ENCODE peak calls at places on chromosomes 4 and X, in six cellular contexts. One of them, this sample, is unnamed.

GRCh38 chrX:77014655-77015377 is 432.4 kb upstream of the FGF16 start:
- DNase-seq in H1: no peak
- DNase-seq in fibroblast of pulmonary artery: no peak
- DNase-seq in AG09309: no peak
- DNase-seq in astrocyte of the spinal cord: peak; percentile 71
- DNase-seq in cardiac muscle cell: no peak
- DNase-seq in this sample: peak; percentile 11

GRCh38 chr4:8336412-8337075 is 67.0 kb downstream of the HTRA3 start:
- DNase-seq in cardiac muscle cell: peak; percentile 13
- DNase-seq in astrocyte of the spinal cord: no peak
- DNase-seq in fibroblast of pulmonary artery: peak; percentile 41
- DNase-seq in AG09309: no peak
- DNase-seq in H1: no peak
- DNase-seq in this sample: no peak

GRCh38 chr4:19947349-19947748 is 304.4 kb upstream of the SLIT2 start:
- DNase-seq in astrocyte of the spinal cord: peak; percentile 86
- DNase-seq in cardiac muscle cell: peak; percentile 81
- DNase-seq in H1: no peak
- DNase-seq in fibroblast of pulmonary artery: peak; percentile 78
- DNase-seq in AG09309: peak; percentile 78
- DNase-seq in this sample: no peak

GRCh38 chr4:113141901-113142346 is 92.5 kb downstream of the ANK2 start:
- DNase-seq in astrocyte of the spinal cord: peak; percentile 86
- DNase-seq in fibroblast of pulmonary artery: peak; percentile 64
- DNase-seq in H1: no peak
- DNase-seq in cardiac muscle cell: peak; percentile 66
- DNase-seq in AG09309: peak; percentile 18
- DNase-seq in this sample: no peak

GRCh38 chr4:70761276-70761816 is 39.6 kb downstream of the RUFY3 start:
- DNase-seq in fibroblast of pulmonary artery: no peak
- DNase-seq in cardiac muscle cell: no peak
- DNase-seq in astrocyte of the spinal cord: no peak
- DNase-seq in AG09309: no peak
- DNase-seq in H1: no peak
- DNase-seq in this sample: no peak

GRCh38 chr4:62004881-62005280 is 804.8 kb downstream of the ADGRL3 start:
- DNase-seq in cardiac muscle cell: no peak
- DNase-seq in astrocyte of the spinal cord: no peak
- DNase-seq in fibroblast of pulmonary artery: no peak
- DNase-seq in AG09309: no peak
- DNase-seq in H1: no peak
- DNase-seq in this sample: no peak

GRCh38 chr4:6465985-6466384 is 6.4 kb downstream of the PPP2R2C start:
- DNase-seq in astrocyte of the spinal cord: no peak
- DNase-seq in H1: no peak
- DNase-seq in cardiac muscle cell: no peak
- DNase-seq in fibroblast of pulmonary artery: no peak
- DNase-seq in AG09309: no peak
- DNase-seq in this sample: no peak

GRCh38 chr4:7808752-7809151 is 130.9 kb downstream of the AFAP1 start:
- DNase-seq in cardiac muscle cell: peak; percentile 85
- DNase-seq in H1: no peak
- DNase-seq in fibroblast of pulmonary artery: peak; percentile 88
- DNase-seq in AG09309: no peak
- DNase-seq in astrocyte of the spinal cord: peak; percentile 77
- DNase-seq in this sample: no peak

GRCh38 chr4:61277785-61278184 is 77.7 kb downstream of the ADGRL3 start:
- DNase-seq in AG09309: no peak
- DNase-seq in astrocyte of the spinal cord: peak; percentile 13
- DNase-seq in fibroblast of pulmonary artery: peak; percentile 34
- DNase-seq in H1: no peak
- DNase-seq in cardiac muscle cell: peak; percentile 8
- DNase-seq in this sample: no peak

GRCh38 chr4:55758570-55758969 is 61.0 kb upstream of the EXOC1L start:
- DNase-seq in cardiac muscle cell: peak; percentile 32
- DNase-seq in AG09309: no peak
- DNase-seq in H1: no peak
- DNase-seq in fibroblast of pulmonary artery: no peak
- DNase-seq in astrocyte of the spinal cord: no peak
- DNase-seq in this sample: no peak

GRCh38 chr4:146495277-146495676 is 26.5 kb downstream of the SLC10A7 start:
- DNase-seq in fibroblast of pulmonary artery: peak; percentile 32
- DNase-seq in cardiac muscle cell: peak; percentile 40
- DNase-seq in astrocyte of the spinal cord: peak; percentile 7
- DNase-seq in H1: no peak
- DNase-seq in AG09309: no peak
- DNase-seq in this sample: no peak

GRCh38 chrX:145727476-145727875 is 90.2 kb upstream of the SLITRK2 start:
- DNase-seq in cardiac muscle cell: no peak
- DNase-seq in astrocyte of the spinal cord: no peak
- DNase-seq in H1: no peak
- DNase-seq in AG09309: no peak
- DNase-seq in fibroblast of pulmonary artery: no peak
- DNase-seq in this sample: no peak

GRCh38 chr4:99564921-99565320 is 1.1 kb upstream of the TRMT10A start:
- DNase-seq in fibroblast of pulmonary artery: no peak
- DNase-seq in H1: no peak
- DNase-seq in astrocyte of the spinal cord: no peak
- DNase-seq in cardiac muscle cell: no peak
- DNase-seq in AG09309: no peak
- DNase-seq in this sample: no peak

DNA sequence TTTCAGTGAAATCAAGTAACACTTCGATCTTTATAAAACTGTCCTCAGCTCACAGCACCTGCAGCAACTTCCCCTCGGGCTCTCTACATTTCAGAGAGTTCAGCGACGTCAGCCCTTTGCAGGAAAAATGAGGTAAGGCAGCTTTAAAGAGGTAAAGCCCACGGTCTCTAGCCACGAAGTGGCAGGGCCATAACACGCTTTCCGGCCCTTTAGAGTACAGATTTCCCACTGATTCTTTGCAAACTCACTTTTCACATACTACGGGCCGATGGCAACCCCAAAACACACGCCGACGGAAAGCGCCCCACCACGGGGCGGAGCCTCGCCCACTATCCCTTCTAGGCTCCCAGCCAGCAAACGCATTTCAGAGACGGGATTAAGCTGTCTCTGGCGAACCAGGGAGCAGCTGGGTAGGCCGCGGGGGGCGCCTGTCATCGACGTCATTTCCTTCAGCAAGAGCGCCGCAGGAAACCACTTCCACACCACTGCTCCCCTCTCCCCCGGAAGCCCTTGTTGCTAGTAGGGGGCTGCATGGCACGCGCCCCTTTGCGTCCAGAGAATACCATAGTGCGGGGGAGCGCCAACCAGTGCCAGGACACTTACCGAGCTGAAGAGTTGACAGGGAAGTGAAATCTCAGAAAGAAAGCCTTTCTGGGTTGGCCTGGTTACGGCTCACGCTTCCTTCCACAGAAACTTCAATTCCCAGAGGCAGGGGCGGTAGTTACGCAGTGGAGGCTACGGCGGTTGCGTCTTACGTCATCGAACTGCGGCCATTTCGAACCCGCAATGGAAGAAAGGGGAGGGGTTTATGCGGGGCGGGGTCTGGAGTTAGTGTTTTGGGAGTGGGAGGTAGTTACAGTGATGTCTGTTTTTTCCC is at the start of gene TRMT10A:
- DNase-seq in H1: peak; percentile 90
- DNase-seq in AG09309: peak; percentile 89
- DNase-seq in fibroblast of pulmonary artery: peak; percentile 98
- DNase-seq in astrocyte of the spinal cord: peak; percentile 99
- DNase-seq in cardiac muscle cell: peak; percentile 99
- DNase-seq in this sample: peak; percentile 91
- TF ChIP-seq CTCF in H1: no peak
- TF ChIP-seq CTCF in AG09309: no peak
- TF ChIP-seq CTCF in fibroblast of pulmonary artery: no peak
- TF ChIP-seq CTCF in astrocyte of the spinal cord: no peak
- TF ChIP-seq CTCF in cardiac muscle cell: peak; percentile 19
- TF ChIP-seq CTCF in this sample: no peak

DNA sequence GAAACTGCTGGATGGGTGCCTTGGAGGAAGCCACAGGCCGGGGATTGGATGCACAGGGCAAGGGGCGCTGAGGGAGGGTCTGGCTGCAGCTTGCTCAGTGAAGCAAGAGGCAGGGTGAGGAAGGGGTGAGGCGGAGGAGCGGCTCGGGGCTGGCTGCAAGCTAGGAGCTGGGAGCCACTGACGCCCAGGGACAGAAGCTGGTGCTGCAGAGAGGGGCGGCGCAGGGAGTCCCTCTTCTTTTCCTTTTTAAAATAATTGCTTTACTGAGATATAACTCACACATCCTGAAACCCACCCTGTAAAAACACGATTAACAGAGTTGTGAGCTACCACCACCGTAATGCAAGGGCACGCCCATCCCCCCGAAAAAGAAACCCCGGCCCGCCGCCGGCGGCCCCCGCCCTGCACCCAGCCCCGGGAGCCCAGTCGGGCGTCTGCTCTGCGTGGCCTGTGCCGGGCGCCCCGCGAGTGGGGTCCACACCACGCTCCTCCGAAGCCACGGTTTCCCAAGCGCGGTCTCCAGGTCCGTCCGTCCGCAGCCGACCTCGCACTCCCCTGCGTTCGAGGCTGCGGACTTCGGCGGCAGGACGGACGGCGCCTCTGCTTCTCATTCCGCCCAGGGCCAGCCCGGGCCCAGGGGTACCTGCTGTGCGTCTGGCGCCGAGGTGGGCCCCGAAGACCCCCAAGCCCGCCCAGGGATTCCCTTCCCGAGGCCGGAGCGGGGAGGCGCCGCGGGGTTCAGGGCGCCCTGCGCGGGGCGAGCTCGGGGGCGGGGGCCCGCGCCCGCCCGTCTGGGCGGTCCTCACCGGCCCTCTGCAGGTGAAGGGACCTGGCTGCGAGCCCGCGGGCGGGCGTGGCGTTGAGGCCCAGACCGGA is 865 bp upstream of the UVSSA start:
- DNase-seq in cardiac muscle cell: peak; percentile 57
- DNase-seq in fibroblast of pulmonary artery: peak; percentile 57
- DNase-seq in AG09309: no peak
- DNase-seq in H1: no peak
- DNase-seq in astrocyte of the spinal cord: peak; percentile 43
- DNase-seq in this sample: peak; percentile 61
- TF ChIP-seq CTCF in cardiac muscle cell: peak; percentile 32
- TF ChIP-seq CTCF in fibroblast of pulmonary artery: peak; percentile 43
- TF ChIP-seq CTCF in AG09309: peak; percentile 24
- TF ChIP-seq CTCF in H1: no peak
- TF ChIP-seq CTCF in astrocyte of the spinal cord: peak; percentile 41
- TF ChIP-seq CTCF in this sample: no peak

GRCh38 chrX:103536071-103536470 is 16.8 kb upstream of the RAB40A start:
- DNase-seq in H1: no peak
- DNase-seq in fibroblast of pulmonary artery: peak; percentile 77
- DNase-seq in astrocyte of the spinal cord: peak; percentile 14
- DNase-seq in cardiac muscle cell: peak; percentile 84
- DNase-seq in AG09309: no peak
- DNase-seq in this sample: no peak

GRCh38 chrX:103535206-103535605 is 15.9 kb upstream of the RAB40A start:
- DNase-seq in H1: no peak
- DNase-seq in fibroblast of pulmonary artery: no peak
- DNase-seq in AG09309: no peak
- DNase-seq in astrocyte of the spinal cord: no peak
- DNase-seq in cardiac muscle cell: no peak
- DNase-seq in this sample: no peak

GRCh38 chrX:103531002-103531401 is 11.7 kb upstream of the RAB40A start:
- DNase-seq in H1: no peak
- DNase-seq in fibroblast of pulmonary artery: peak; percentile 76
- DNase-seq in AG09309: peak; percentile 40
- DNase-seq in astrocyte of the spinal cord: peak; percentile 85
- DNase-seq in cardiac muscle cell: peak; percentile 82
- DNase-seq in this sample: no peak

GRCh38 chrX:103530540-103530939 is 11.3 kb upstream of the RAB40A start:
- DNase-seq in cardiac muscle cell: no peak
- DNase-seq in astrocyte of the spinal cord: no peak
- DNase-seq in fibroblast of pulmonary artery: no peak
- DNase-seq in H1: no peak
- DNase-seq in AG09309: no peak
- DNase-seq in this sample: no peak

DNA sequence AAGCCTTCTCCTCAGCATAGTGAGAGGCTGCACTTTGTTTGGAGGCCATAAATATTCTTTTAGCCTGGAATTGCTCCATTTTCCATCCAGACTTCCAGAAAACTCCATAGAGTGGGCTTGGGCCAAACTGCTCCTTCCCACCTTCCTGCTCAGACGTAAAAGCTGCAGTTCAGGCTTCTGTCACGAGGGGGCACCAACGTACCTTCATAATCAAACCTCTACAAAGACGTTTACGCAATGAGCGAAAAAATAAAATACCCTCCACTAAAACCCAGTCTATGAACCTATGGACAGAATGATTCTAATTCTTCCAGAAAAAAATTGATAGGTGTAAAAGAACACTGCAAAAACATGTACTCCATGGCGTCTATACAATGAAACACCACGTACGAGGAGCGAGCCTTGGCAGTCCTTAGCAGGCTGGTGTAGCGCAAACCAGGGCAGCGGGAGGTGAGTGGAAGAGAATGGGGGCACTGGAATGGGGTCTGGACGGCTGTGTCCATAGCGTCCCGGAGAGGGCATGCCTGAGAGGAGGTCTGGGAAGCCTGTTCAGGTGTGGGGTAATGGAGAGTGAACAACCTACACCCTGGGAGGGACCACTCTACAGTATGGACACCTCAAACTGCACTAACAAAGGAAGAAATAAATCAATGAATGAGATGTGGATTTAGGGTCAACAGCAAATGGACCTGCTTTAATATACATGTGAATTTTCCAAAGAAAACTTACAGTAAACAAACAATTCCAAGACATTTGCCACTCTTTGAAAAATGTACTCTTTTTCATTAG is 14.3 kb upstream of the RAB40A start:
- DNase-seq in fibroblast of pulmonary artery: peak; percentile 83
- DNase-seq in cardiac muscle cell: peak; percentile 84
- DNase-seq in AG09309: no peak
- DNase-seq in astrocyte of the spinal cord: peak; percentile 75
- DNase-seq in H1: peak; percentile 25
- DNase-seq in this sample: peak; percentile 71
- TF ChIP-seq CTCF in fibroblast of pulmonary artery: peak; percentile 61
- TF ChIP-seq CTCF in cardiac muscle cell: peak; percentile 68
- TF ChIP-seq CTCF in AG09309: peak; percentile 80
- TF ChIP-seq CTCF in astrocyte of the spinal cord: peak; percentile 78
- TF ChIP-seq CTCF in H1: peak; percentile 51
- TF ChIP-seq CTCF in this sample: peak; percentile 78

DNA sequence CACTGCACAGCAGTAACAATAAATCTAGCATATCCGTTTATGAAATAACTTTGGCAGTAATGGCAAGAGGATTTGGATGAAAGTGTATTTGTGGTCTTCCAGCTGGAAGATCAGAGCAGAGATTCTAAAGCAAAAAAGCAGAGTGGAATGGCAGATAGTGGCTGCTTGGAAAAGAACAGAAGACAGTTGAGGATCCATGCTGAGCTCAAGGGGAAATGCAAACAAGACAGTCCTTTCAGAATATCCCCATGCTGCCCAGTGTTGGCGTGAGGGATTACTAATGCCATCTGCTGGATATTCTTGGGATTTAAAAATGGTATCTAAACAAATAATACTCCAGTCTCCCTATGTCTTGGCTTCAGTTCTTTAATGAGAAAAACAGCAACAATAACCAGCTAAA is 629.1 kb upstream of the ATOH1 start:
- DNase-seq in cardiac muscle cell: peak; percentile 67
- DNase-seq in H1: peak; percentile 25
- DNase-seq in AG09309: no peak
- DNase-seq in fibroblast of pulmonary artery: peak; percentile 66
- DNase-seq in astrocyte of the spinal cord: peak; percentile 61
- DNase-seq in this sample: peak; percentile 16
- TF ChIP-seq CTCF in cardiac muscle cell: peak; percentile 45
- TF ChIP-seq CTCF in H1: peak; percentile 58
- TF ChIP-seq CTCF in AG09309: no peak
- TF ChIP-seq CTCF in fibroblast of pulmonary artery: peak; percentile 60
- TF ChIP-seq CTCF in astrocyte of the spinal cord: peak; percentile 41
- TF ChIP-seq CTCF in this sample: peak; percentile 41

This sample was measured in endothelial cell.